ENCODE peak calls at places on chromosome 18, in five cellular contexts. U, R, F, S and K are unnamed samples.
A peak's percentile ranks its signal among the peaks of the same experiment; 100 is the strongest.

GRCh38 chr18:55830490-55830889 is 242.5 kb upstream of the TCF4 start:
- DNase-seq in U (no peak), R (no peak), F (no peak), S (no peak), K (no peak)

GRCh38 chr18:43303376-43303775 is 26.1 kb upstream of the SYT4 start:
- DNase-seq in U (no peak), R (no peak), F (no peak), S (no peak), K (no peak)

GRCh38 chr18:54607213-54607934 is 16.3 kb downstream of the DYNAP start:
- DNase-seq in U (peak; percentile 53), R (peak; percentile 58), F (no peak), S (no peak), K (peak; percentile 39)

GRCh38 chr18:26981373-26982082 is 116.0 kb upstream of the AQP4 start:
- DNase-seq in U (no peak), R (no peak), F (no peak), S (no peak), K (no peak)

GRCh38 chr18:61765097-61765496 is 127.7 kb downstream of the RNF152 start:
- DNase-seq in U (no peak), R (no peak), F (no peak), S (no peak), K (peak; percentile 5)

GRCh38 chr18:55501594-55502345 is 86.2 kb downstream of the TCF4 start:
- DNase-seq in U (no peak), R (no peak), F (no peak), S (no peak), K (no peak)

GRCh38 chr18:63869851-63870250 is 17.7 kb upstream of the SERPINB2 start:
- DNase-seq in U (no peak), R (no peak), F (no peak), S (no peak), K (no peak)

GRCh38 chr18:4040391-4041172 is 414.5 kb downstream of the DLGAP1 start:
- DNase-seq in U (no peak), R (no peak), F (no peak), S (peak; percentile 30), K (no peak)

GRCh38 chr18:9736445-9736844 is 28.3 kb downstream of the RAB31 start:
- DNase-seq in U (no peak), R (no peak), F (no peak), S (no peak), K (no peak)

GRCh38 chr18:4068552-4069158 is 386.5 kb downstream of the DLGAP1 start:
- DNase-seq in U (peak; percentile 73), R (peak; percentile 34), F (peak; percentile 51), S (peak; percentile 25), K (peak; percentile 32)

GRCh38 chr18:13726972-13727331 is 479 bp downstream of the RNMT start:
- DNase-seq in U (peak; percentile 69), R (peak; percentile 43), F (no peak), S (no peak), K (no peak)

GRCh38 chr18:877238-877637 is 27.4 kb upstream of the ADCYAP1 start:
- DNase-seq in U (no peak), R (no peak), F (no peak), S (no peak), K (no peak)

GRCh38 chr18:59143441-59143840 is 3.8 kb downstream of the SEC11C start:
- DNase-seq in U (no peak), R (no peak), F (no peak), S (no peak), K (no peak)

GRCh38 chr18:3689986-3690681 is 240.2 kb downstream of the TGIF1 start:
- DNase-seq in U (no peak), R (no peak), F (no peak), S (no peak), K (peak; percentile 25)

GRCh38 chr18:46366211-46366610 is 262.0 kb downstream of the HAUS1 start:
- DNase-seq in U (no peak), R (no peak), F (no peak), S (no peak), K (no peak)

GRCh38 chr18:55290898-55291297 is 297.1 kb downstream of the TCF4 start:
- DNase-seq in U (no peak), R (no peak), F (no peak), S (no peak), K (no peak)

GRCh38 chr18:70337139-70337972 is 48.5 kb downstream of the SOCS6 start:
- DNase-seq in U (no peak), R (peak; percentile 81), F (peak; percentile 89), S (no peak), K (peak; percentile 49)

GRCh38 chr18:23964282-23965238 is 50.0 kb upstream of the TTC39C start:
- DNase-seq in U (peak; percentile 45), R (no peak), F (peak; percentile 55), S (no peak), K (no peak)

GRCh38 chr18:44789704-44790103 is 109.0 kb downstream of the SETBP1 start:
- DNase-seq in U (no peak), R (peak; percentile 43), F (no peak), S (no peak), K (no peak)

GRCh38 chr18:24837065-24837464 is 376.6 kb downstream of the HRH4 start:
- DNase-seq in U (no peak), R (no peak), F (no peak), S (no peak), K (no peak)

GRCh38 chr18:31506024-31506742 is 8.2 kb downstream of the DSG2 start:
- DNase-seq in U (no peak), R (peak; percentile 46), F (no peak), S (no peak), K (no peak)

GRCh38 chr18:44725300-44726096 is 44.8 kb downstream of the SETBP1 start:
- DNase-seq in U (no peak), R (no peak), F (no peak), S (peak; percentile 71), K (no peak)

GRCh38 chr18:21241224-21242131 is 554 bp upstream of the GREB1L start:
- DNase-seq in U (peak; percentile 66), R (no peak), F (no peak), S (no peak), K (no peak)

GRCh38 chr18:69935319-69936190 is 12.1 kb downstream of the CD226 start:
- DNase-seq in U (no peak), R (peak; percentile 89), F (peak; percentile 2), S (peak; percentile 89), K (no peak)

DNA sequence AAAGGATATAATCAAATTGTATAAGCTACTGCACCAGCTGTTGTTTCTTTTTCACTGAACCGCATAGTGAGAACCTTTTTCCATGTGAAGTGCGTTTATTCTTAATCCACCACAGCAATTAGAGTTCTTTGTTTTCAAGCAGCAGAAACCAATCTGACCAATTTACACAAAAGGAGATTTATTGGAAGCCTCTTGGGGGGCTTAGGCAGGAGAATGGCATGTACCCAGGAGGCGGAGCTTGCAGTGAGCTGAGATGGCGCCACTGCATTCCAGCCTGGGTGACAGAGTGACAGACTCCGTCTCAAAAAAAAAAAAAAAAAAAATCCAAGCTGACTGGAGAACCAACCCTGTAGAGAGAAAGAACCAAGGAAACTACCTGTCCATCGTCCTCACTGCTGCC is 10.0 kb downstream of the ADNP2 start:
- DNase-seq in U (no peak), R (no peak), F (no peak), S (no peak), K (no peak)
- TF ChIP-seq ZNF274 in U (no peak), R (no peak), F (no peak), S (no peak), K (no peak)

GRCh38 chr18:48135436-48135966 is 205.0 kb upstream of the SMAD2 start:
- DNase-seq in U (no peak), R (no peak), F (no peak), S (no peak), K (no peak)

GRCh38 chr18:48132993-48133674 is 202.7 kb upstream of the SMAD2 start:
- DNase-seq in U (no peak), R (no peak), F (no peak), S (no peak), K (no peak)

GRCh38 chr18:48136051-48136543 is 205.6 kb upstream of the SMAD2 start:
- DNase-seq in U (no peak), R (no peak), F (no peak), S (no peak), K (no peak)

GRCh38 chr18:48134609-48135008 is 204.2 kb upstream of the SMAD2 start:
- DNase-seq in U (no peak), R (no peak), F (no peak), S (no peak), K (no peak)

GRCh38 chr18:48133675-48134251 is 203.3 kb upstream of the SMAD2 start:
- DNase-seq in U (no peak), R (no peak), F (no peak), S (no peak), K (no peak)
- TF ChIP-seq ZNF274 in U (no peak), R (no peak), F (no peak), S (no peak), K (no peak)

GRCh38 chr18:6546229-6546628 is 131.5 kb upstream of the L3MBTL4 start:
- DNase-seq in U (no peak), R (no peak), F (no peak), S (no peak), K (no peak)

GRCh38 chr18:6542296-6542695 is 127.6 kb upstream of the L3MBTL4 start:
- DNase-seq in U (no peak), R (no peak), F (no peak), S (no peak), K (no peak)

GRCh38 chr18:6547476-6547875 is 132.8 kb upstream of the L3MBTL4 start:
- DNase-seq in U (no peak), R (no peak), F (no peak), S (no peak), K (no peak)

GRCh38 chr18:6537468-6537867 is 122.8 kb upstream of the L3MBTL4 start:
- DNase-seq in U (no peak), R (no peak), F (no peak), S (no peak), K (no peak)

DNA sequence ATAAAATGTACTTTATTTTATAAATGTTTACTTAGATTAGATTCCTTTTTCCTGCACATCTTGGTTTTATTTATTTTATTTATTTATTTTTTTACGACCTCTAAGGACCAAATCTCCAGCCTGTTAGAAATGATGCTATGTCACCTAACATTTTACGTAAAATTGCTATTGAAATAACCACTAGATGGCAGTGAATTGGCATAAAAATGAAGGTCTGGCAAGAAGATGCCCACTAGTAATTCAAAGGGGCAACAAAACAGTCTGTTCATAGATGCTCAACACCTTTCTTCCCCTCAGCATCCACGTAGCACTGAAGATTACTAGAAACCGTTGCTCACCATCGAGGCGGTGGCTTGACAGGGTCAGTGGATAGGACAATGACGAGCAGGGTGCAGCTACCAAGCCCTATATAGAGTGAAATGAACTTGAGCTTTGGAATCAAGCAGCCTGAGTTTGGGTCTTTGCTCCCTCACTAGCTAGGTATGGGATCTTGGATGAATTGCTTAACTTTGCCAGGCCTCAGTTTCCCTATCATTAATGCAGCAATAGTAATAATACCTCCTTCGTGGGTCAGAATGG is 128.7 kb upstream of the L3MBTL4 start:
- DNase-seq in U (no peak), R (peak; percentile 14), F (no peak), S (no peak), K (no peak)
- TF ChIP-seq ZNF274 in U (no peak), R (no peak), F (no peak), S (no peak), K (no peak)

DNA sequence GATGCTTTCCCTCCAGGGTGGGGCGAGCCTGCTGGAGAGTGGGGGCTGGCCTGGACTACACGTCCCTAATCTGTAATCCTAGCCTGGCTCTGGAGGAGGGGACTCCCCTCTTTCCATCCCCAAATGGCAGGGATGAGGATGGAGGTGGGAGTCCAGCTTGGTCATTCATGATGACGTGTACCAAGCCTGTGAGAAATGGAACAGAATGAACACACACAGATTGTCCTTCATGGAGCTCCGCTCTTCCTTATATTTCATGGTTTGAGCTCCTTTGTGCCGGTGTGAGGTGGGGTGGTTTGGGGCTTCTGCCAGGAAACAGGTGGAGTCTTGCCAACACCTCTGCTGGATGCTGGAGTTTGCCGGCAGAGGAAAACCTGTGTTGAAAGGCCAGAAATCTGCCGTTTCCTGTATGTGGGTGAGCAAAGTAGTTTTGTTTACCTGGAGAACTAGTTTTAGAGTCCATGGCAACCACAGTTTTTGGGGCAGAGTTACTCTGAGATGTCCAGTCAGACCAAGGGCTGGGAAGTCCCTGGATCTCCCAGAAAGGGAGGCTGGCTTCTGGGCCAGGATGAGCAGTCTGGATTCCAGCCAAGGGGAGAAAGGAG is 417.6 kb upstream of the MEX3C start:
- DNase-seq in U (no peak), R (no peak), F (no peak), S (no peak), K (no peak)
- TF ChIP-seq ZNF274 in U (no peak), R (no peak), F (no peak), S (no peak), K (no peak)